ENCODE peak calls at places on chromosome 2, in five cellular contexts. U, R, M, N and P are unnamed samples.

GRCh38 chr2:47078541-47079482 is 76.3 kb downstream of the STPG4 start:
- DNase-seq in R (no peak), M (no peak), N (no peak), U (no peak), P (no peak)

GRCh38 chr2:174705321-174705720 is 59.0 kb downstream of the CHRNA1 start:
- DNase-seq in M (no peak), R (no peak), N (no peak), U (no peak), P (no peak)

GRCh38 chr2:134717706-134718094 is 1.1 kb downstream of the TMEM163 start:
- DNase-seq in R (no peak), M (no peak), U (no peak), N (no peak), P (no peak)

GRCh38 chr2:113208995-113209868 is 35.5 kb downstream of the PSD4 start:
- DNase-seq in M (peak), N (no peak), U (no peak), R (no peak), P (no peak)

GRCh38 chr2:103792039-103792438 is 1030.2 kb downstream of the TMEM182 start:
- DNase-seq in R (no peak), U (no peak), N (no peak), M (no peak), P (no peak)

GRCh38 chr2:136381722-136382633 is 264.0 kb upstream of the CXCR4 start:
- DNase-seq in M (no peak), R (no peak), N (no peak), U (no peak), P (no peak)

GRCh38 chr2:135299165-135299564 is 231.9 kb downstream of the ZRANB3 start:
- DNase-seq in N (no peak), R (no peak), M (no peak), U (no peak), P (no peak)

GRCh38 chr2:22276696-22277095 is 1108.3 kb upstream of the KLHL29 start:
- DNase-seq in N (no peak), R (no peak), U (no peak), M (no peak), P (no peak)

GRCh38 chr2:212913902-212914301 is 237.5 kb downstream of the IKZF2 start:
- DNase-seq in N (no peak), M (no peak), R (no peak), U (no peak), P (no peak)

GRCh38 chr2:98297817-98298684 is 48.2 kb upstream of the CNGA3 start:
- DNase-seq in U (no peak), M (no peak), R (no peak), N (no peak), P (no peak)

GRCh38 chr2:59425292-59425691 is 1128.2 kb downstream of the BCL11A start:
- DNase-seq in U (no peak), R (no peak), M (no peak), N (no peak), P (no peak)

GRCh38 chr2:186891219-186891621 is 42.2 kb upstream of the ZSWIM2 start:
- DNase-seq in M (no peak), N (no peak), U (no peak), R (no peak), P (no peak)

GRCh38 chr2:48109491-48110204 is 203.3 kb upstream of the FBXO11 start:
- DNase-seq in R (no peak), U (no peak), M (no peak), N (no peak), P (no peak)

GRCh38 chr2:230805353-230806017 is 59.3 kb upstream of the ITM2C start:
- DNase-seq in M (no peak), N (no peak), R (no peak), U (no peak), P (no peak)

GRCh38 chr2:145007673-145008263 is 487.8 kb upstream of the ZEB2 start:
- DNase-seq in U (no peak), N (no peak), R (peak), M (peak), P (peak)

GRCh38 chr2:133177196-133177595 is 391.1 kb downstream of the NCKAP5 start:
- DNase-seq in N (peak), U (no peak), R (no peak), M (no peak), P (no peak)

GRCh38 chr2:119088416-119088815 is 70.1 kb downstream of the C1QL2 start:
- DNase-seq in M (no peak), R (no peak), U (no peak), N (no peak), P (no peak)

GRCh38 chr2:231189571-231190495 is 8.6 kb upstream of the ARMC9 start:
- DNase-seq in R (no peak), N (no peak), U (no peak), M (peak), P (peak)

GRCh38 chr2:217004636-217005035 is 144.8 kb upstream of the TNP1 start:
- DNase-seq in M (no peak), N (no peak), R (no peak), U (no peak), P (no peak)

GRCh38 chr2:11738589-11739436 is 7.6 kb upstream of the LPIN1 start:
- DNase-seq in R (peak), N (peak), M (peak), U (no peak), P (peak)

GRCh38 chr2:103773884-103774283 is 1012.1 kb downstream of the TMEM182 start:
- DNase-seq in R (no peak), M (no peak), N (no peak), U (no peak), P (no peak)

GRCh38 chr2:11698009-11698922 is 28.3 kb upstream of the NTSR2 start:
- DNase-seq in U (no peak), R (no peak), M (no peak), N (no peak), P (peak)

GRCh38 chr2:131054488-131054887 is 38.8 kb downstream of the FAM168B start:
- DNase-seq in N (no peak), U (no peak), M (no peak), R (no peak), P (no peak)

GRCh38 chr2:131058905-131059304 is 34.4 kb downstream of the FAM168B start:
- DNase-seq in N (no peak), U (no peak), M (no peak), R (no peak), P (no peak)

GRCh38 chr2:131058214-131058613 is 35.0 kb downstream of the FAM168B start:
- DNase-seq in M (no peak), N (no peak), U (no peak), R (no peak), P (no peak)

GRCh38 chr2:131055169-131056065 is 37.8 kb downstream of the FAM168B start:
- DNase-seq in M (no peak), U (no peak), N (peak), R (no peak), P (no peak)

DNA sequence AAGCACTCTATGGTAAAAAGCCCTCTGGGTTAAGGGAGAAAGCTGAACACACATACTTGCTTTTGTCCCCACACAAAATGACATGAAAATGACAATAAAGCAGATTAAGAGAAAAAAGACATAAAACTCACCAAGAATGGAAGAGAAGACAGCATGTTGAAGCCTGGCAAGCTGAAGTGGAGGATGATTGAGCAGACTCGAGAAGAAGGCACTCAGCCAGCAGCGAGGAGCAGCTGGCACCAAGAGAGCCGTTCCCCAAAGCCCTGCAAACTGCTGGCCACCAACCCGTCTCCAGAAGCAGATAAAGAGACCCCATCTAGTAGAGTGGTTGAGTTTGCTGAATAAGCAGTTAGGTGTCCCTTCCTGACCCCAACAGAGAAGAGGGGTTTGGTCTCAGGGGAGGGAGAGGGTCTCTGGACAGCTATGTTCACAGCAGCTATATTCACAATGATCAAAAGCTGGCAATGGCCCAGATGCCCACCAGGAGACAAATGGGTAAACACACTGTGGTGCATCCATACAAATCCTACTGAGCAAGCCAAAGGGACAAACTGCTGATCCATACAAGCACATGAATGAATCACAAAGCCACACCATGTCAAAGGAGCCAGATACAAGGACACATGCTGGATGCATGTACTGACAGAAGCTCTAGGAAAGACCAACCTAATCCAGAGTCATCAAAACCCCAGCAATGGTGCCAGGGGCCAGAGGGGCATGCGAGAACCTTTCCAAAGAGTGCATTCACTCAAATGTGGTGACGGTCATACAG is 36.9 kb downstream of the FAM168B start:
- DNase-seq in M (no peak), N (no peak), U (no peak), R (no peak), P (no peak)
- H3K27ac ChIP-seq in M (no peak), N (peak), U (peak), R (no peak), P (no peak)

GRCh38 chr2:222479855-222480254 is 55.5 kb downstream of the SGPP2 start:
- DNase-seq in U (no peak), R (no peak), M (no peak), N (no peak), P (no peak)
- TF ChIP-seq CTCF in U (no peak), R (no peak), M (no peak), N (no peak), P (no peak)

GRCh38 chr2:233063269-233063975 is 3.3 kb downstream of the INPP5D start:
- DNase-seq in M (peak), N (no peak), U (no peak), R (no peak), P (no peak)
- H3K4me3 ChIP-seq in M (no peak), N (no peak), U (peak), R (no peak), P (no peak)

DNA sequence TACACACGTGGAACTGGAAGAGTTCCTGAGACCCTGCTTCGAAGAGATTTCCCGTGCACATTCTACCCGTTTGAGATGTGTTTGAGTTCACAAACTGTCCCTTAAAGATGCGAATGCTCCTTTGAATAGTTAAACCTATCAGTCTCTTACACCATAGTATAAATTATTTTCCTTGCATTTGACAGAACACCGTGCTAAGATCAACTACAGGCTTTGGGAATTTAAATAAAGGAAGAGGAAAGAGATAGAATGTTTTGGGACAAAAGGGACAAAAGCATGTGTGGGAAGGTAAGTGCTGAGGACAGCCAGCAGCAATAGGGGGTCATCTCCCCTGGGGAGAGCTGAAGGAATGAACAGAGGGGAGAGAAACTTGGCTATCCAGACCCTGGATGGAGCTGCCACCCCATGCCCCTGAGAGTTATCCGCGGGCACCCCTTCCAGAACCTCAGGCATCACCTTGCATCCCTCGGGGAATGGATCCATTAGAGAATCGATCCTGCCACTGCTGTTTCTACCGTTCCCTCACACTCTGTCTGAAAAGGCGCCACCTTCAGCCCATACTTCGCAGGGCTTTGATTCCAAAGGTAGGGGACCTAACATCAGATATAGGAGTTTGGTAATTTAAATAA is 890 bp upstream of the ADCY3 start:
- DNase-seq in U (no peak), R (no peak), N (no peak), M (peak), P (no peak)
- H3K27ac ChIP-seq in U (peak), R (no peak), N (no peak), M (peak), P (no peak)

GRCh38 chr2:178208817-178209216 is 14.5 kb downstream of the OSBPL6 start:
- DNase-seq in U (no peak), R (no peak), M (no peak), N (no peak), P (no peak)
- TF ChIP-seq CTCF in U (no peak), R (peak), M (peak), N (peak), P (no peak)

GRCh38 chr2:172930871-172931255 is 144.8 kb upstream of the MAP3K20 start:
- DNase-seq in U (no peak), M (no peak), N (no peak), R (no peak), P (no peak)

GRCh38 chr2:172928754-172929153 is 146.9 kb upstream of the MAP3K20 start:
- DNase-seq in R (no peak), N (peak), U (no peak), M (no peak), P (no peak)

GRCh38 chr2:172929644-172930043 is 146.0 kb upstream of the MAP3K20 start:
- DNase-seq in R (no peak), N (no peak), U (no peak), M (no peak), P (no peak)

GRCh38 chr2:172931923-172932520 is 143.6 kb upstream of the MAP3K20 start:
- DNase-seq in R (peak), M (peak), N (peak), U (no peak), P (no peak)

GRCh38 chr2:172931256-172931894 is 144.3 kb upstream of the MAP3K20 start:
- DNase-seq in U (no peak), N (no peak), M (no peak), R (peak), P (no peak)
- H3K4me3 ChIP-seq in U (peak), N (peak), M (no peak), R (peak), P (peak)

DNA sequence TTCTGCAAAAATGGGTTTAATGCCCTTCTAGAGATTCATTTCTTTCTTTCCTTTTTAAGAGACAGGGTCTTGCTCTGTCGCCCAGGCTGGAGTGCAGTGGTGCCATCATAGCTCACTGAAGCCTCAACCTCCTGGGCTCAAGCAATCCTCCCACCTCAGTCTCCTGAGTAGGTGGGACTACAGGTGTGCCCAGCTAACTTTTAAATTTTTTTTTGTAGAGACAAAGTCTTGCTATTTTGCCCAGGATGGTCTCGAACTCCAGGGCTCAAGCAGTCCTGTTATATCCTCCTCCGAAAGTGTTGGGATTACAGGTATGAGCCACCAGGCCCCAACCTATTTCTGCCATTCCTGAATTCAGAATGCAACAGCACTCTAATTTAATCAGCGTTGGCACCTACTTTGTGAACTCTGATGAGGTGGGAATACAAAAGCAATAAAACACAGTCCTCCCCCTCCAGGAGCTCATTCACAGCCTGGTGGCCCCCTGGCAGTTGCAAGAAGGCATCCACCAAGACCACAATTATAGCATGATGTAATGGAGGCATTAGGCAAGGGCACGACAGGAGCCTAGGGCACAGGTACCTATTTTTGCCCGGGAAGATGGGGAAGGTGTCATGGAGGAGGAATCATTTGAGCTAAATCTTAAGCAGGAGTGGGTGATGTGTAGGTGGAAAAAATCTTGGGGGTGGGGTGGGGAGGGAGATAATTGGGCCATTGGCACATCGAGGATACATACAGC is 5.1 kb downstream of the RHOB start:
- DNase-seq in N (no peak), M (peak), R (no peak), U (no peak), P (no peak)
- H3K27ac ChIP-seq in N (no peak), M (peak), R (no peak), U (peak), P (peak)

GRCh38 chr2:177636672-177637071 is 244.1 kb downstream of the AGPS start:
- DNase-seq in N (no peak), M (no peak), R (no peak), U (no peak), P (no peak)
- TF ChIP-seq CTCF in N (no peak), M (no peak), R (no peak), U (no peak), P (no peak)